ENCODE peak calls at places on chromosomes 6 and 20, in six cellular contexts. One of them, this sample, is unnamed. For H3K4me1, the result is how much of the 10 kb centered on the place peaks cover.

GRCh38 chr20:38706482-38706881 is 17.8 kb upstream of the SLC32A1 start:
- DNase-seq in GM23338: peak
- DNase-seq in PC-3: no peak
- DNase-seq in hepatocyte: no peak
- DNase-seq in HCT116: no peak
- DNase-seq in GM23248: no peak
- DNase-seq in this sample: no peak

GRCh38 chr6:159590794-159591193 is 102.2 kb downstream of the SOD2 start:
- DNase-seq in hepatocyte: no peak
- DNase-seq in PC-3: no peak
- DNase-seq in HCT116: no peak
- DNase-seq in GM23248: no peak
- DNase-seq in GM23338: no peak
- DNase-seq in this sample: no peak

GRCh38 chr6:13431861-13432465 is 55.4 kb downstream of the GFOD1 start:
- DNase-seq in GM23338: no peak
- DNase-seq in GM23248: peak
- DNase-seq in HCT116: no peak
- DNase-seq in PC-3: peak
- DNase-seq in hepatocyte: no peak
- DNase-seq in this sample: no peak

GRCh38 chr6:108589244-108589730 is 28.6 kb downstream of the FOXO3 start:
- DNase-seq in GM23338: peak
- DNase-seq in HCT116: peak
- DNase-seq in PC-3: peak
- DNase-seq in GM23248: peak
- DNase-seq in hepatocyte: peak
- DNase-seq in this sample: peak

GRCh38 chr6:168301648-168302398 is 17.8 kb downstream of the DACT2 start:
- DNase-seq in HCT116: no peak
- DNase-seq in GM23248: no peak
- DNase-seq in PC-3: no peak
- DNase-seq in GM23338: peak
- DNase-seq in hepatocyte: peak
- DNase-seq in this sample: no peak

GRCh38 chr6:168103036-168103830 is 24.2 kb upstream of the FRMD1 start:
- DNase-seq in HCT116: no peak
- DNase-seq in GM23248: no peak
- DNase-seq in GM23338: no peak
- DNase-seq in PC-3: no peak
- DNase-seq in hepatocyte: no peak
- DNase-seq in this sample: no peak

GRCh38 chr6:113953346-113953745 is 17.6 kb downstream of the HDAC2 start:
- DNase-seq in GM23248: peak
- DNase-seq in hepatocyte: no peak
- DNase-seq in HCT116: no peak
- DNase-seq in PC-3: peak
- DNase-seq in GM23338: no peak
- DNase-seq in this sample: no peak

GRCh38 chr20:51412333-51412761 is 130.2 kb downstream of the NFATC2 start:
- DNase-seq in PC-3: no peak
- DNase-seq in GM23248: peak
- DNase-seq in HCT116: no peak
- DNase-seq in GM23338: no peak
- DNase-seq in hepatocyte: peak
- DNase-seq in this sample: no peak

GRCh38 chr6:169177516-169178196 is 76.0 kb downstream of the THBS2 start:
- DNase-seq in PC-3: no peak
- DNase-seq in GM23338: no peak
- DNase-seq in GM23248: peak
- DNase-seq in hepatocyte: no peak
- DNase-seq in HCT116: no peak
- DNase-seq in this sample: no peak

GRCh38 chr6:19712012-19712688 is 125.0 kb upstream of the ID4 start:
- DNase-seq in PC-3: no peak
- DNase-seq in HCT116: no peak
- DNase-seq in GM23248: no peak
- DNase-seq in hepatocyte: no peak
- DNase-seq in GM23338: no peak
- DNase-seq in this sample: no peak

GRCh38 chr6:16249971-16250370 is 11.6 kb downstream of the GMPR start:
- DNase-seq in GM23248: no peak
- DNase-seq in GM23338: no peak
- DNase-seq in hepatocyte: no peak
- DNase-seq in PC-3: no peak
- DNase-seq in HCT116: no peak
- DNase-seq in this sample: no peak

GRCh38 chr20:11076434-11076833 is 402.6 kb upstream of the JAG1 start:
- DNase-seq in hepatocyte: no peak
- DNase-seq in PC-3: no peak
- DNase-seq in GM23248: no peak
- DNase-seq in HCT116: no peak
- DNase-seq in GM23338: no peak
- DNase-seq in this sample: no peak

GRCh38 chr6:131460603-131460995 is 112.4 kb upstream of the ARG1 start:
- DNase-seq in GM23248: peak
- DNase-seq in GM23338: no peak
- DNase-seq in PC-3: no peak
- DNase-seq in hepatocyte: no peak
- DNase-seq in HCT116: no peak
- DNase-seq in this sample: no peak

GRCh38 chr6:158850807-158851115 is 31.6 kb upstream of the EZR start:
- DNase-seq in GM23248: peak
- DNase-seq in hepatocyte: no peak
- DNase-seq in GM23338: no peak
- DNase-seq in PC-3: peak
- DNase-seq in HCT116: no peak
- DNase-seq in this sample: no peak

GRCh38 chr6:4354181-4354580 is 218.8 kb upstream of the ECI2 start:
- DNase-seq in PC-3: no peak
- DNase-seq in HCT116: no peak
- DNase-seq in hepatocyte: no peak
- DNase-seq in GM23338: peak
- DNase-seq in GM23248: no peak
- DNase-seq in this sample: no peak

GRCh38 chr6:26457407-26457795 is 354 bp upstream of the BTN2A1 start:
- DNase-seq in PC-3: no peak
- DNase-seq in GM23248: peak
- DNase-seq in hepatocyte: peak
- DNase-seq in GM23338: peak
- DNase-seq in HCT116: no peak
- DNase-seq in this sample: no peak

GRCh38 chr20:59253779-59254319 is 46.6 kb upstream of the EDN3 start:
- DNase-seq in GM23248: no peak
- DNase-seq in GM23338: no peak
- DNase-seq in HCT116: no peak
- DNase-seq in PC-3: peak
- DNase-seq in hepatocyte: no peak
- DNase-seq in this sample: no peak

GRCh38 chr20:13819885-13820645 is 35.2 kb downstream of the NDUFAF5 start:
- DNase-seq in hepatocyte: peak
- DNase-seq in HCT116: peak
- DNase-seq in PC-3: peak
- DNase-seq in GM23248: peak
- DNase-seq in GM23338: peak
- DNase-seq in this sample: peak

GRCh38 chr6:51273228-51273961 is 454.7 kb downstream of the TFAP2B start:
- DNase-seq in PC-3: no peak
- DNase-seq in GM23338: no peak
- DNase-seq in GM23248: no peak
- DNase-seq in hepatocyte: no peak
- DNase-seq in HCT116: no peak
- DNase-seq in this sample: no peak

GRCh38 chr6:161417712-161418457 is 144.0 kb upstream of the AGPAT4 start:
- DNase-seq in GM23338: peak
- DNase-seq in PC-3: peak
- DNase-seq in GM23248: peak
- DNase-seq in HCT116: no peak
- DNase-seq in hepatocyte: peak
- DNase-seq in this sample: no peak

GRCh38 chr20:16714242-16714641 is 15.6 kb upstream of the SNRPB2 start:
- DNase-seq in hepatocyte: no peak
- DNase-seq in PC-3: no peak
- DNase-seq in HCT116: no peak
- DNase-seq in GM23248: no peak
- DNase-seq in GM23338: no peak
- DNase-seq in this sample: no peak

GRCh38 chr20:38631155-38632022 is 29.8 kb downstream of the ARHGAP40 start:
- DNase-seq in GM23338: no peak
- DNase-seq in hepatocyte: no peak
- DNase-seq in GM23248: peak
- DNase-seq in PC-3: no peak
- DNase-seq in HCT116: no peak
- DNase-seq in this sample: no peak

GRCh38 chr20:54049156-54049555 is 21.2 kb downstream of the BCAS1 start:
- DNase-seq in GM23338: no peak
- DNase-seq in hepatocyte: no peak
- DNase-seq in HCT116: no peak
- DNase-seq in PC-3: no peak
- DNase-seq in GM23248: peak
- DNase-seq in this sample: no peak

GRCh38 chr6:125787791-125788190 is 3.0 kb upstream of the NCOA7 start:
- DNase-seq in GM23248: peak
- DNase-seq in HCT116: no peak
- DNase-seq in GM23338: no peak
- DNase-seq in PC-3: peak
- DNase-seq in hepatocyte: peak
- DNase-seq in this sample: peak

GRCh38 chr6:145025488-145025887 is 709.8 kb downstream of the EPM2A start:
- DNase-seq in hepatocyte: no peak
- DNase-seq in HCT116: no peak
- DNase-seq in PC-3: no peak
- DNase-seq in GM23248: no peak
- DNase-seq in GM23338: no peak
- DNase-seq in this sample: no peak

GRCh38 chr6:36239710-36240256 is 30.1 kb upstream of the PNPLA1 start:
- DNase-seq in GM23248: no peak
- DNase-seq in hepatocyte: no peak
- DNase-seq in PC-3: no peak
- DNase-seq in GM23338: no peak
- DNase-seq in HCT116: no peak
- DNase-seq in this sample: no peak

GRCh38 chr6:148523551-148523950 is 180.9 kb downstream of the SASH1 start:
- DNase-seq in HCT116: no peak
- DNase-seq in GM23248: peak
- DNase-seq in GM23338: no peak
- DNase-seq in hepatocyte: no peak
- DNase-seq in PC-3: no peak
- DNase-seq in this sample: no peak

GRCh38 chr20:43490038-43490437 is 17.5 kb upstream of the L3MBTL1 start:
- DNase-seq in hepatocyte: no peak
- DNase-seq in PC-3: no peak
- DNase-seq in GM23338: no peak
- DNase-seq in GM23248: no peak
- DNase-seq in HCT116: no peak
- DNase-seq in this sample: no peak

GRCh38 chr6:74654296-74654695 is 551.6 kb downstream of the COL12A1 start:
- DNase-seq in hepatocyte: no peak
- DNase-seq in PC-3: no peak
- DNase-seq in GM23248: peak
- DNase-seq in GM23338: no peak
- DNase-seq in HCT116: no peak
- DNase-seq in this sample: no peak

GRCh38 chr20:47740225-47741184 is 44.8 kb downstream of the SULF2 start:
- DNase-seq in GM23338: peak
- DNase-seq in PC-3: no peak
- DNase-seq in HCT116: peak
- DNase-seq in GM23248: no peak
- DNase-seq in hepatocyte: no peak
- DNase-seq in this sample: no peak

GRCh38 chr6:33313709-33314514 is at the start of gene TAPBP:
- DNase-seq in GM23248: peak
- DNase-seq in hepatocyte: peak
- DNase-seq in PC-3: peak
- DNase-seq in HCT116: no peak
- DNase-seq in GM23338: peak
- DNase-seq in this sample: peak

GRCh38 chr6:7151381-7151780 is 43.6 kb downstream of the RREB1 start:
- DNase-seq in HCT116: no peak
- DNase-seq in PC-3: no peak
- DNase-seq in GM23338: no peak
- DNase-seq in hepatocyte: no peak
- DNase-seq in GM23248: no peak
- DNase-seq in this sample: no peak
- H3K4me1 ChIP-seq in HCT116: under half
- H3K4me1 ChIP-seq in PC-3: half or more
- H3K4me1 ChIP-seq in GM23338: half or more
- H3K4me1 ChIP-seq in hepatocyte: under half
- H3K4me1 ChIP-seq in GM23248: half or more
- H3K4me1 ChIP-seq in this sample: under half

DNA sequence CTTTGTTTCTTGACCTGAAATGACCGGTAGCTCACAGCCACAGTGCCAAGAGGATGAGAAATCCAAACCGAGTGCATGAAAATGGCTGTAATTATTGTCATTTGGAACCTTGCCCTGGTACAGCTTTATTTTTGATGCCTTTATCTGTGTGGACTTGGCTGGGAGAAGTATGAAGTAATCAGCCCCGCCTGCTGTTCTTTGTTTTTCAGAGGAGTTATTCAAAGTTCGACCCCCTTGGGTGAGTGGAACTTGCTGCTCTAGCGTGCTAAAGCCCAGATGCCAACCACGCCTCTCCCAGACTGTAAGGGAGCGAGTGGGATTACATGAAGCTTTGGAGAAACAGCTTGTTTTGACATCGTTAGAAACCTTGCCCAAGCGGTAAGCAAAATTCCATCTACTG is 48.3 kb downstream of the ECT2L start:
- DNase-seq in hepatocyte: peak
- DNase-seq in GM23338: peak
- DNase-seq in PC-3: no peak
- DNase-seq in HCT116: no peak
- DNase-seq in GM23248: peak
- DNase-seq in this sample: no peak
- TF ChIP-seq EZH2phosphoT487 in hepatocyte: no peak
- TF ChIP-seq EZH2phosphoT487 in GM23338: no peak
- TF ChIP-seq EZH2phosphoT487 in PC-3: no peak
- TF ChIP-seq EZH2phosphoT487 in HCT116: no peak
- TF ChIP-seq EZH2phosphoT487 in GM23248: no peak
- TF ChIP-seq EZH2phosphoT487 in this sample: no peak

GRCh38 chr6:69059413-69059812 is 424.3 kb downstream of the ADGRB3 start:
- DNase-seq in GM23248: no peak
- DNase-seq in GM23338: no peak
- DNase-seq in PC-3: no peak
- DNase-seq in hepatocyte: no peak
- DNase-seq in HCT116: no peak
- DNase-seq in this sample: no peak
- H3K4me3 ChIP-seq in GM23248: no peak
- H3K4me3 ChIP-seq in GM23338: no peak
- H3K4me3 ChIP-seq in PC-3: no peak
- H3K4me3 ChIP-seq in hepatocyte: no peak
- H3K4me3 ChIP-seq in HCT116: no peak
- H3K4me3 ChIP-seq in this sample: no peak

DNA sequence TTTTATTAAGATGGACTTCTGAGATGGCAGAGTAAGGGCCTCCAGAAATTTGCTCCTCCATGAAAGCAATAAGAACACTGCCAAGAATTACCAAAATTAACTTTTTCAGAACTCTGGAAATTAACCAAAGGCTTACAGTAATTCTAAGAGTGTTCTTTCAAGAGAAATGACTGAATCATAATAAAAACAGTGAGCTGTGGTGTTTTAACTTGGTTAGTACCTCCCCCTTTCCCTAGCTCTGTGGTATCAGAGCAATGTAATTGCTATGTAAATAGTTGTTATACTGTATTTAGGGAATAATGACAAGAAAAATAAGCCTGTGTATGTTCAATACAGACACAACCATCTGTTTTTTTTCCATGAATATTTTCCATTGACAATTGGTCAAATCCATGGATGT is 19.0 kb downstream of the HECA start:
- DNase-seq in hepatocyte: no peak
- DNase-seq in GM23248: peak
- DNase-seq in GM23338: no peak
- DNase-seq in PC-3: no peak
- DNase-seq in HCT116: no peak
- DNase-seq in this sample: no peak
- H3K4me1 ChIP-seq in hepatocyte: half or more
- H3K4me1 ChIP-seq in GM23248: under half
- H3K4me1 ChIP-seq in GM23338: under half
- H3K4me1 ChIP-seq in PC-3: under half
- H3K4me1 ChIP-seq in HCT116: under half
- H3K4me1 ChIP-seq in this sample: under half

This sample was measured in OCI-LY7.